ENCODE peak calls at places on chromosomes 2 and 18, in four cellular contexts. G is colonic mucosa, W is SW480, A is PC-9. M is an unnamed sample.
A peak's percentile ranks its signal among the peaks of the same experiment; 100 is the strongest.

GRCh38 chr2:75537658-75538057 is 23.1 kb downstream of the EVA1A start:
- DNase-seq in A (no peak), W (no peak), G (no peak), M (no peak)

GRCh38 chr2:238719641-238720040 is 128.2 kb upstream of the TWIST2 start:
- DNase-seq in W (no peak), G (no peak), A (no peak), M (no peak)

GRCh38 chr2:133657591-133657990 is 89.3 kb upstream of the NCKAP5 start:
- DNase-seq in A (no peak), W (no peak), G (no peak), M (no peak)

GRCh38 chr2:121293450-121294325 is 8.7 kb upstream of the TFCP2L1 start:
- DNase-seq in A (peak; percentile 60), W (no peak), G (peak; percentile 92), M (peak; percentile 87)

GRCh38 chr2:1626271-1626681 is 118.0 kb downstream of the PXDN start:
- DNase-seq in W (no peak), A (peak; percentile 51), G (no peak), M (no peak)

GRCh38 chr2:9179572-9180201 is 26.9 kb upstream of the ASAP2 start:
- DNase-seq in W (peak; percentile 90), A (peak; percentile 94), G (peak; percentile 81), M (no peak)

GRCh38 chr2:28055325-28055970 is 164.9 kb downstream of the BABAM2 start:
- DNase-seq in W (no peak), G (no peak), A (no peak), M (no peak)

GRCh38 chr2:20327370-20327769 is 23.3 kb downstream of the PUM2 start:
- DNase-seq in W (no peak), A (peak; percentile 90), G (no peak), M (no peak)

GRCh38 chr2:219059725-219060682 is 717 bp downstream of the IHH start:
- DNase-seq in A (no peak), W (peak; percentile 33), G (no peak), M (no peak)

GRCh38 chr18:25832008-25832604 is 258.3 kb downstream of the SS18 start:
- DNase-seq in W (peak; percentile 33), G (peak; percentile 42), A (no peak), M (peak; percentile 43)

GRCh38 chr2:9752441-9753275 is 90.6 kb upstream of the TAF1B start:
- DNase-seq in A (peak; percentile 92), W (peak; percentile 96), G (no peak), M (no peak)

GRCh38 chr2:10868465-10869314 is 43.0 kb upstream of the KCNF1 start:
- DNase-seq in A (peak; percentile 16), G (no peak), W (no peak), M (no peak)

GRCh38 chr2:182951948-182952663 is 85.7 kb upstream of the FRZB start:
- DNase-seq in W (no peak), G (no peak), A (no peak), M (no peak)

GRCh38 chr2:43839776-43840564 is 1.2 kb downstream of the ABCG8 start:
- DNase-seq in A (no peak), G (no peak), W (no peak), M (no peak)

GRCh38 chr18:34339155-34339554 is 114.4 kb upstream of the NOL4 start:
- DNase-seq in A (no peak), W (no peak), G (no peak), M (no peak)

GRCh38 chr2:42317486-42317885 is 43.5 kb downstream of the COX7A2L start:
- DNase-seq in A (no peak), W (no peak), G (no peak), M (no peak)